ENCODE peak calls at places on chromosomes 1 and 21, in seven cellular contexts. E is K562, S is OCI-LY7, R is neuronal stem cell, A is GM23338, Y is fibroblast of lung, O is MM.1S. C is an unnamed sample.

GRCh38 chr1:170692866-170693575 is 29.1 kb downstream of the PRRX1 start:
- DNase-seq in E (no peak), S (no peak), R (no peak), A (no peak), Y (peak), O (no peak), C (peak)

GRCh38 chr1:218347713-218348627 is 2.8 kb downstream of the TGFB2 start:
- DNase-seq in E (no peak), S (no peak), R (no peak), A (peak), Y (peak), O (no peak), C (peak)

GRCh38 chr1:186178426-186179043 is 196.5 kb downstream of the TPR start:
- DNase-seq in E (no peak), S (no peak), R (no peak), A (no peak), Y (no peak), O (no peak), C (no peak)

GRCh38 chr1:182602945-182603645 is 1.1 kb downstream of the RGS16 start:
- DNase-seq in E (no peak), S (peak), R (no peak), A (no peak), Y (no peak), O (no peak), C (no peak)

GRCh38 chr1:31412732-31413404 is at the start of gene SERINC2:
- DNase-seq in E (peak), S (no peak), R (peak), A (peak), Y (no peak), O (peak), C (no peak)

GRCh38 chr1:59720716-59721115 is 94.0 kb upstream of the HOOK1 start:
- DNase-seq in E (no peak), S (no peak), R (no peak), A (no peak), Y (no peak), O (no peak), C (no peak)

GRCh38 chr1:159015440-159015909 is 5.8 kb downstream of the IFI16 start:
- DNase-seq in E (no peak), S (peak), R (no peak), A (no peak), Y (peak), O (peak), C (peak)

GRCh38 chr1:16436946-16437474 is at the start of gene SPATA21:
- DNase-seq in E (no peak), S (no peak), R (no peak), A (no peak), Y (no peak), O (no peak), C (no peak)

GRCh38 chr21:45998276-45998701 is 16.7 kb downstream of the COL6A1 start:
- DNase-seq in E (no peak), S (no peak), R (no peak), A (no peak), Y (no peak), O (no peak), C (no peak)

GRCh38 chr1:150619576-150620509 is 9.6 kb downstream of the ENSA start:
- DNase-seq in E (no peak), S (peak), R (no peak), A (no peak), Y (peak), O (no peak), C (peak)

GRCh38 chr1:244865028-244865371 is 657 bp upstream of the HNRNPU start:
- DNase-seq in E (no peak), S (no peak), R (no peak), A (peak), Y (peak), O (no peak), C (no peak)

GRCh38 chr1:184289825-184290550 is 96.8 kb upstream of the C1orf21 start:
- DNase-seq in E (no peak), S (peak), R (peak), A (peak), Y (no peak), O (no peak), C (no peak)

GRCh38 chr21:45329261-45330074 is 41.8 kb upstream of the POFUT2 start:
- DNase-seq in E (no peak), S (no peak), R (no peak), A (no peak), Y (no peak), O (no peak), C (no peak)

GRCh38 chr21:32499249-32500055 is 85.9 kb downstream of the TCP10L start:
- DNase-seq in E (no peak), S (no peak), R (no peak), A (no peak), Y (peak), O (no peak), C (no peak)

GRCh38 chr21:34126269-34126668 is 52.9 kb downstream of the MRPS6 start:
- DNase-seq in E (no peak), S (no peak), R (peak), A (peak), Y (peak), O (no peak), C (peak)

GRCh38 chr1:178407662-178408061 is 89.1 kb downstream of the CLEC20A start:
- DNase-seq in E (no peak), S (no peak), R (no peak), A (peak), Y (no peak), O (no peak), C (no peak)

GRCh38 chr1:202967684-202968281 is 726 bp upstream of the CYB5R1 start:
- DNase-seq in E (peak), S (peak), R (no peak), A (peak), Y (no peak), O (peak), C (no peak)

GRCh38 chr1:86471296-86471695 is 2.6 kb downstream of the CLCA1 start:
- DNase-seq in E (no peak), S (no peak), R (no peak), A (no peak), Y (peak), O (no peak), C (no peak)

GRCh38 chr21:46122241-46122671 is 24.3 kb downstream of the COL6A2 start:
- DNase-seq in E (no peak), S (no peak), R (no peak), A (no peak), Y (peak), O (no peak), C (peak)

GRCh38 chr1:22038036-22038435 is 14.5 kb upstream of the CDC42 start:
- DNase-seq in E (no peak), S (no peak), R (no peak), A (no peak), Y (peak), O (no peak), C (no peak)

GRCh38 chr1:89206361-89206760 is 7.6 kb upstream of the GBP4 start:
- DNase-seq in E (no peak), S (no peak), R (no peak), A (no peak), Y (no peak), O (no peak), C (no peak)

GRCh38 chr1:3402258-3403010 is 52.0 kb upstream of the ARHGEF16 start:
- DNase-seq in E (no peak), S (no peak), R (no peak), A (no peak), Y (peak), O (no peak), C (no peak)

GRCh38 chr1:172727956-172728603 is 69.2 kb downstream of the FASLG start:
- DNase-seq in E (peak), S (peak), R (no peak), A (peak), Y (peak), O (peak), C (peak)

GRCh38 chr1:32393136-32393535 is 1.1 kb downstream of the BSDC1 start:
- DNase-seq in E (no peak), S (no peak), R (no peak), A (no peak), Y (peak), O (no peak), C (no peak)

GRCh38 chr21:38140192-38140905 is 116.4 kb upstream of the KCNJ15 start:
- DNase-seq in E (no peak), S (no peak), R (no peak), A (no peak), Y (peak), O (no peak), C (peak)

GRCh38 chr1:1390675-1391074 is 8.5 kb downstream of the CCNL2 start:
- DNase-seq in E (no peak), S (no peak), R (no peak), A (no peak), Y (no peak), O (no peak), C (no peak)

GRCh38 chr1:25989860-25990650 is 7.8 kb downstream of the PAFAH2 start:
- DNase-seq in E (no peak), S (no peak), R (no peak), A (no peak), Y (no peak), O (no peak), C (no peak)

DNA sequence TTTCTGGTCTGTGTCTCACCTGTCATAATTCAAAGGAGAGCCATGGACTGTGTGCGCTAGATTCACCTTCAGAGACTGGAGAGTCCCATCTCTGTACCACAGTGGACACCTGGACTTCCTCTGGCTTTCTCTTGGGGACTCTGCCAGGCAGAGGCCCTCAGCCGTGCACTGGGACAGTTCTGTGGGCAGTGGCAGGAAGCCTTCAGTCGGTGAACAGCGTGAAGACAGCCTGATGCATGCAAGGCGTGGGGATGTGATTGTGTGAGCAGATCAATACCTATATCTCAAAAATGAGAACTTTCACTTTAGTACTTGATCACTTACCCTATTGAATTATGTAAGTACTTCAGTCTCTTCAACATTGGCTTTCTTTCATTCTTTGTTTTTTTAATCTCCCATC is 245.3 kb downstream of the DISC1 start:
- DNase-seq in E (no peak), S (no peak), R (no peak), A (no peak), Y (no peak), O (no peak), C (no peak)
- H3K4me2 ChIP-seq in E (no peak), S (no peak), R (no peak), A (no peak), Y (no peak), O (no peak), C (no peak)

GRCh38 chr1:234732260-234732659 is 122.3 kb upstream of the IRF2BP2 start:
- DNase-seq in E (no peak), S (no peak), R (no peak), A (no peak), Y (no peak), O (no peak), C (no peak)
- H2AFZ ChIP-seq in E (no peak), S (no peak), R (no peak), A (no peak), Y (no peak), O (no peak), C (no peak)

GRCh38 chr21:42336065-42336464 is 14.7 kb downstream of the TFF2 start:
- DNase-seq in E (no peak), S (no peak), R (no peak), A (peak), Y (peak), O (no peak), C (peak)
- H3K4me2 ChIP-seq in E (no peak), S (peak), R (no peak), A (peak), Y (no peak), O (no peak), C (no peak)

GRCh38 chr1:55213885-55214213 is 1.3 kb downstream of the USP24 start:
- DNase-seq in E (no peak), S (no peak), R (no peak), A (peak), Y (no peak), O (no peak), C (no peak)
- H2AFZ ChIP-seq in E (peak), S (peak), R (peak), A (no peak), Y (no peak), O (no peak), C (no peak)

GRCh38 chr1:36339215-36339614 is 15.8 kb upstream of the EVA1B start:
- DNase-seq in E (no peak), S (no peak), R (no peak), A (no peak), Y (no peak), O (no peak), C (no peak)
- H3K4me2 ChIP-seq in E (no peak), S (no peak), R (no peak), A (no peak), Y (no peak), O (no peak), C (no peak)

DNA sequence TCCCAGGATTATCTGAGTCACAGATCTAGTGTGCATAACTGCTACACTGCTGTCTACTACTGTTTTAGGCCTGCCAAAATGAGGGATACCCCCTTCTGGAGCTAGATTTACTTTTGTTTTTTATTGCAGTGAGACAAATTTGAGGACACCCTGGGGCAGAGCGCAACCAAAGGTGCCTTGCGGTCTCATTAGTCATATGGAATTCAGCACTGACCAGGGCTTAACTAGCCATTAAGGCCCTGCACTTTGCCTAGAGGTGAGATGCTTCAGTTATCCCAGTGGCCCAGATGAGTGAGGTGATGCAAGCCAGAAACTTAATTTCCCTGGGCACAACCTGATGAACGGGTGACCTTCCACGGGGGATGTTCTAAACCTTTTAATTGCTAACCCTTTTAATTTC is 998 bp upstream of the SPAG17 start:
- DNase-seq in E (no peak), S (no peak), R (no peak), A (no peak), Y (no peak), O (no peak), C (no peak)
- H2AFZ ChIP-seq in E (peak), S (no peak), R (peak), A (no peak), Y (no peak), O (no peak), C (no peak)

GRCh38 chr1:52665173-52666020 is 32.4 kb downstream of the SHISAL2A start:
- DNase-seq in E (no peak), S (no peak), R (no peak), A (no peak), Y (no peak), O (no peak), C (no peak)

GRCh38 chr1:52662645-52663313 is 29.8 kb downstream of the SHISAL2A start:
- DNase-seq in E (no peak), S (no peak), R (peak), A (peak), Y (peak), O (no peak), C (peak)

GRCh38 chr1:52660807-52661206 is 27.8 kb downstream of the SHISAL2A start:
- DNase-seq in E (no peak), S (no peak), R (no peak), A (no peak), Y (no peak), O (no peak), C (no peak)

GRCh38 chr1:52667290-52667689 is 30.9 kb downstream of the COA7 start:
- DNase-seq in E (no peak), S (no peak), R (no peak), A (no peak), Y (no peak), O (no peak), C (no peak)

DNA sequence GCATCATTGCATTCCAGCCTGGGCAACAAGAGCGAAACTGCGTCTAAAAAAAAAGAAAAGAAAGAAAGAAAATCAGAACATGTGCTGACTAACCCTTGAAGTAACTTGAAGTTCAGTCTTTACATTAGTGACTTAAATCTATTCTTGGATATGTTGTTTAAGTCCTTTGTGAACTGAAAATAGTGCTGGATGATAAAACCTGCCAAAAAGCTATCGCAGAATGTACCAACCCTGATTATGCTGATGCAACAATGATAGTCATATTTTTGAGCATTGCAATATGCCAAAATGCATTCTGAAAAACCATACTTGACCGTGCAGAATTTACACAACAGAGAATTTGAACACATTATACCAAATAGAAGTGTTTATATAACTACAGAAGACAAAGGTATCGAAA is 30.7 kb downstream of the SHISAL2A start:
- DNase-seq in E (no peak), S (no peak), R (no peak), A (no peak), Y (no peak), O (no peak), C (no peak)
- H3K4me2 ChIP-seq in E (no peak), S (no peak), R (no peak), A (no peak), Y (no peak), O (no peak), C (no peak)